ENCODE peak calls at places on chromosome 15, in eight cellular contexts. Q is stimulated activated naive CD8-positive, alpha-beta T cell treated with anti-CD3 and anti-CD28 coated beads, Interleukin-15, amount 100 ng/mL, for 72 hours; L is aorta; I is hypothalamus; T is activated T-cell treated with anti-CD3 and anti-CD28 coated beads, Interleukin-2, amount 50 U/mL, for 48 hours; B is natural killer cell treated with Interleukin-12 subunit alpha and Interleukin-12 subunit beta and Interleukin-15 and Interleukin-18, amount 100 ng/mL, for 72 hours; N is NCI-H774; Y is OCI-LY7. P is an unnamed sample.
A peak's percentile ranks its signal among the peaks of the same experiment; 100 is the strongest.

GRCh38 chr15:36414670-36415069 is 164.8 kb upstream of the CDIN1 start:
- DNase-seq in Q (no peak), L (no peak), I (no peak), T (no peak), B (no peak), N (no peak), Y (no peak), P (no peak)

GRCh38 chr15:34841220-34841841 is 46.0 kb upstream of the ACTC1 start:
- DNase-seq in Q (no peak), L (no peak), I (no peak), T (no peak), B (no peak), N (no peak), Y (no peak), P (no peak)

GRCh38 chr15:29382862-29383261 is 113.2 kb upstream of the NSMCE3 start:
- DNase-seq in Q (no peak), L (no peak), I (no peak), T (no peak), B (no peak), N (no peak), Y (no peak), P (no peak)

GRCh38 chr15:98548172-98548971 is 100.0 kb upstream of the IGF1R start:
- DNase-seq in Q (peak; percentile 60), L (peak; percentile 83), I (peak; percentile 47), T (peak; percentile 65), B (no peak), N (no peak), Y (no peak), P (no peak)

GRCh38 chr15:50353999-50354837 is 780 bp downstream of the GABPB1 start:
- DNase-seq in Q (peak; percentile 80), L (peak; percentile 62), I (peak; percentile 22), T (peak; percentile 74), B (peak; percentile 71), N (no peak), Y (peak; percentile 74), P (peak; percentile 79)

GRCh38 chr15:87269566-87269965 is 987.0 kb downstream of the NTRK3 start:
- DNase-seq in Q (no peak), L (no peak), I (no peak), T (no peak), B (no peak), N (no peak), Y (no peak), P (no peak)

GRCh38 chr15:99076555-99077308 is 28.1 kb upstream of the SYNM start:
- DNase-seq in Q (peak; percentile 49), L (peak; percentile 63), I (peak; percentile 16), T (peak; percentile 49), B (no peak), N (peak; percentile 41), Y (peak; percentile 84), P (peak; percentile 87)

GRCh38 chr15:64148581-64148980 is 3.0 kb upstream of the SNX22 start:
- DNase-seq in Q (no peak), L (no peak), I (no peak), T (no peak), B (no peak), N (no peak), Y (no peak), P (no peak)

GRCh38 chr15:92624401-92624991 is 31.1 kb downstream of the FAM174B start:
- DNase-seq in Q (no peak), L (no peak), I (peak; percentile 65), T (no peak), B (no peak), N (no peak), Y (no peak), P (no peak)

GRCh38 chr15:28953573-28954195 is 67.9 kb downstream of the APBA2 start:
- DNase-seq in Q (no peak), L (peak; percentile 14), I (no peak), T (no peak), B (no peak), N (no peak), Y (no peak), P (no peak)

GRCh38 chr15:26891448-26891881 is 24.6 kb downstream of the GABRA5 start:
- DNase-seq in Q (peak; percentile 52), L (no peak), I (no peak), T (peak; percentile 69), B (no peak), N (peak; percentile 59), Y (peak; percentile 32), P (peak; percentile 80)

GRCh38 chr15:62989366-62990055 is 53.0 kb upstream of the TPM1 start:
- DNase-seq in Q (no peak), L (no peak), I (no peak), T (no peak), B (no peak), N (no peak), Y (no peak), P (no peak)

GRCh38 chr15:48017747-48018146 is 103.0 kb upstream of the SLC24A5 start:
- DNase-seq in Q (no peak), L (no peak), I (no peak), T (no peak), B (no peak), N (no peak), Y (no peak), P (no peak)

GRCh38 chr15:64211696-64212095 is 48.9 kb upstream of the PPIB start:
- DNase-seq in Q (no peak), L (no peak), I (no peak), T (no peak), B (no peak), N (no peak), Y (no peak), P (no peak)

GRCh38 chr15:65059931-65060596 is 7.7 kb downstream of the RASL12 start:
- DNase-seq in Q (no peak), L (no peak), I (no peak), T (no peak), B (no peak), N (no peak), Y (no peak), P (no peak)

GRCh38 chr15:100199711-100200286 is 142.0 kb downstream of the ADAMTS17 start:
- DNase-seq in Q (no peak), L (no peak), I (no peak), T (no peak), B (no peak), N (no peak), Y (no peak), P (no peak)

GRCh38 chr15:91114301-91114700 is 14.2 kb downstream of the SV2B start:
- DNase-seq in Q (no peak), L (no peak), I (no peak), T (no peak), B (no peak), N (no peak), Y (no peak), P (no peak)

GRCh38 chr15:72319985-72320671 is at the start of gene CELF6:
- DNase-seq in Q (peak; percentile 63), L (peak; percentile 90), I (peak; percentile 82), T (peak; percentile 75), B (peak; percentile 78), N (peak; percentile 91), Y (no peak), P (peak; percentile 92)

GRCh38 chr15:58981808-58982475 is 5.5 kb upstream of the RNF111 start:
- DNase-seq in Q (no peak), L (no peak), I (no peak), T (no peak), B (no peak), N (no peak), Y (peak; percentile 27), P (no peak)

GRCh38 chr15:101070502-101071273 is 151.5 kb downstream of the LRRK1 start:
- DNase-seq in Q (no peak), L (no peak), I (no peak), T (no peak), B (no peak), N (peak; percentile 28), Y (no peak), P (no peak)

GRCh38 chr15:74242296-74242929 is 6.3 kb downstream of the CCDC33 start:
- DNase-seq in Q (no peak), L (peak; percentile 61), I (no peak), T (no peak), B (no peak), N (no peak), Y (no peak), P (no peak)

GRCh38 chr15:28125673-28126651 is 26.8 kb upstream of the OCA2 start:
- DNase-seq in Q (no peak), L (no peak), I (no peak), T (no peak), B (no peak), N (peak; percentile 24), Y (peak; percentile 65), P (peak; percentile 78)

GRCh38 chr15:76340198-76340801 is 3.7 kb downstream of the ISL2 start:
- DNase-seq in Q (peak; percentile 29), L (no peak), I (no peak), T (peak; percentile 60), B (no peak), N (peak; percentile 18), Y (no peak), P (no peak)

GRCh38 chr15:44482088-44482487 is 54.7 kb downstream of the CTDSPL2 start:
- DNase-seq in Q (no peak), L (no peak), I (no peak), T (no peak), B (no peak), N (no peak), Y (no peak), P (no peak)

GRCh38 chr15:76330281-76330680 is 6.3 kb upstream of the ISL2 start:
- DNase-seq in Q (no peak), L (peak; percentile 66), I (no peak), T (no peak), B (no peak), N (no peak), Y (no peak), P (peak; percentile 60)

GRCh38 chr15:97929456-97930229 is 30.9 kb upstream of the ARRDC4 start:
- DNase-seq in Q (no peak), L (no peak), I (no peak), T (no peak), B (no peak), N (no peak), Y (no peak), P (no peak)

GRCh38 chr15:78739996-78740903 is 71.0 kb downstream of the ADAMTS7 start:
- DNase-seq in Q (peak; percentile 71), L (peak; percentile 76), I (no peak), T (peak; percentile 79), B (peak; percentile 47), N (peak; percentile 65), Y (peak; percentile 85), P (peak; percentile 92)

GRCh38 chr15:74977599-74977998 is 17.8 kb upstream of the SCAMP5 start:
- DNase-seq in Q (peak; percentile 44), L (no peak), I (no peak), T (no peak), B (no peak), N (no peak), Y (no peak), P (no peak)

GRCh38 chr15:26662226-26662750 is 110.6 kb downstream of the GABRB3 start:
- DNase-seq in Q (no peak), L (no peak), I (no peak), T (no peak), B (no peak), N (no peak), Y (peak; percentile 1), P (no peak)

GRCh38 chr15:37585966-37586656 is 348.3 kb upstream of the TMCO5A start:
- DNase-seq in Q (no peak), L (no peak), I (no peak), T (no peak), B (no peak), N (no peak), Y (no peak), P (no peak)